ENCODE peak calls at places on chromosomes 16 and 17, in four cellular contexts. One of them, this sample, is unnamed.

GRCh38 chr17:32495347-32496253 is 8.8 kb downstream of the CDK5R1 start:
- DNase-seq in activated CD8-positive, alpha-beta memory T cell treated with anti-CD3 and anti-CD28 coated beads for 1 hour: no peak
- DNase-seq in natural killer cell treated with Interleukin-12 subunit alpha and Interleukin-12 subunit beta and Interleukin-15 and Interleukin-18, amount 100 ng/mL, for 72 hours: no peak
- DNase-seq in COR-L47: no peak
- DNase-seq in this sample: no peak

GRCh38 chr17:19731626-19732025 is 15.2 kb upstream of the SLC47A2 start:
- DNase-seq in COR-L47: no peak
- DNase-seq in activated CD8-positive, alpha-beta memory T cell treated with anti-CD3 and anti-CD28 coated beads for 1 hour: no peak
- DNase-seq in natural killer cell treated with Interleukin-12 subunit alpha and Interleukin-12 subunit beta and Interleukin-15 and Interleukin-18, amount 100 ng/mL, for 72 hours: no peak
- DNase-seq in this sample: no peak

GRCh38 chr16:86572616-86573015 is 5.7 kb upstream of the FOXL1 start:
- DNase-seq in activated CD8-positive, alpha-beta memory T cell treated with anti-CD3 and anti-CD28 coated beads for 1 hour: no peak
- DNase-seq in natural killer cell treated with Interleukin-12 subunit alpha and Interleukin-12 subunit beta and Interleukin-15 and Interleukin-18, amount 100 ng/mL, for 72 hours: peak; percentile 2
- DNase-seq in COR-L47: no peak
- DNase-seq in this sample: no peak

GRCh38 chr16:83939266-83939856 is 13.7 kb upstream of the OSGIN1 start:
- DNase-seq in activated CD8-positive, alpha-beta memory T cell treated with anti-CD3 and anti-CD28 coated beads for 1 hour: no peak
- DNase-seq in natural killer cell treated with Interleukin-12 subunit alpha and Interleukin-12 subunit beta and Interleukin-15 and Interleukin-18, amount 100 ng/mL, for 72 hours: no peak
- DNase-seq in COR-L47: no peak
- DNase-seq in this sample: no peak

GRCh38 chr17:78000351-78000750 is 41.8 kb downstream of the TNRC6C start:
- DNase-seq in natural killer cell treated with Interleukin-12 subunit alpha and Interleukin-12 subunit beta and Interleukin-15 and Interleukin-18, amount 100 ng/mL, for 72 hours: no peak
- DNase-seq in activated CD8-positive, alpha-beta memory T cell treated with anti-CD3 and anti-CD28 coated beads for 1 hour: no peak
- DNase-seq in COR-L47: no peak
- DNase-seq in this sample: no peak

GRCh38 chr16:48607056-48607825 is 2.7 kb downstream of the N4BP1 start:
- DNase-seq in COR-L47: no peak
- DNase-seq in activated CD8-positive, alpha-beta memory T cell treated with anti-CD3 and anti-CD28 coated beads for 1 hour: no peak
- DNase-seq in natural killer cell treated with Interleukin-12 subunit alpha and Interleukin-12 subunit beta and Interleukin-15 and Interleukin-18, amount 100 ng/mL, for 72 hours: no peak
- DNase-seq in this sample: no peak

GRCh38 chr17:80441133-80441578 is 26.2 kb downstream of the ENDOV start:
- DNase-seq in COR-L47: no peak
- DNase-seq in activated CD8-positive, alpha-beta memory T cell treated with anti-CD3 and anti-CD28 coated beads for 1 hour: no peak
- DNase-seq in natural killer cell treated with Interleukin-12 subunit alpha and Interleukin-12 subunit beta and Interleukin-15 and Interleukin-18, amount 100 ng/mL, for 72 hours: no peak
- DNase-seq in this sample: peak; percentile 34

GRCh38 chr17:39461911-39462641 is 790 bp downstream of the CDK12 start:
- DNase-seq in natural killer cell treated with Interleukin-12 subunit alpha and Interleukin-12 subunit beta and Interleukin-15 and Interleukin-18, amount 100 ng/mL, for 72 hours: no peak
- DNase-seq in activated CD8-positive, alpha-beta memory T cell treated with anti-CD3 and anti-CD28 coated beads for 1 hour: no peak
- DNase-seq in COR-L47: peak; percentile 26
- DNase-seq in this sample: no peak

GRCh38 chr16:9094008-9094846 is 2.8 kb downstream of the HAPSTR1 start:
- DNase-seq in natural killer cell treated with Interleukin-12 subunit alpha and Interleukin-12 subunit beta and Interleukin-15 and Interleukin-18, amount 100 ng/mL, for 72 hours: no peak
- DNase-seq in COR-L47: no peak
- DNase-seq in activated CD8-positive, alpha-beta memory T cell treated with anti-CD3 and anti-CD28 coated beads for 1 hour: no peak
- DNase-seq in this sample: no peak